ENCODE peak calls at places on chromosomes 6 and 20, in nine cellular contexts. One of them, this sample, is unnamed.

GRCh38 chr20:43766395-43766794 is 39.6 kb upstream of the GTSF1L start:
- DNase-seq in GM20000: no peak
- DNase-seq in HFF-Myc: no peak
- DNase-seq in right atrium auricular region: no peak
- DNase-seq in AG10803: no peak
- DNase-seq in fibroblast of lung: no peak
- DNase-seq in tibial nerve: no peak
- DNase-seq in mesothelial cell of epicardium: no peak
- DNase-seq in foreskin keratinocyte: no peak
- DNase-seq in this sample: no peak

GRCh38 chr20:37313546-37314091 is 24.2 kb downstream of the MANBAL start:
- DNase-seq in fibroblast of lung: no peak
- DNase-seq in tibial nerve: no peak
- DNase-seq in mesothelial cell of epicardium: no peak
- DNase-seq in foreskin keratinocyte: no peak
- DNase-seq in GM20000: no peak
- DNase-seq in HFF-Myc: no peak
- DNase-seq in AG10803: no peak
- DNase-seq in right atrium auricular region: no peak
- DNase-seq in this sample: no peak

GRCh38 chr20:49690899-49691620 is 22.6 kb downstream of the B4GALT5 start:
- DNase-seq in AG10803: no peak
- DNase-seq in foreskin keratinocyte: no peak
- DNase-seq in right atrium auricular region: no peak
- DNase-seq in tibial nerve: no peak
- DNase-seq in mesothelial cell of epicardium: no peak
- DNase-seq in GM20000: no peak
- DNase-seq in HFF-Myc: no peak
- DNase-seq in fibroblast of lung: peak; percentile 59
- DNase-seq in this sample: no peak

GRCh38 chr6:25006565-25007001 is 70.8 kb upstream of the RIPOR2 start:
- DNase-seq in HFF-Myc: no peak
- DNase-seq in tibial nerve: no peak
- DNase-seq in foreskin keratinocyte: no peak
- DNase-seq in mesothelial cell of epicardium: no peak
- DNase-seq in fibroblast of lung: peak; percentile 56
- DNase-seq in GM20000: no peak
- DNase-seq in AG10803: peak; percentile 74
- DNase-seq in right atrium auricular region: peak; percentile 71
- DNase-seq in this sample: peak; percentile 88

GRCh38 chr20:2179233-2179580 is 77.6 kb downstream of the STK35 start:
- DNase-seq in GM20000: no peak
- DNase-seq in fibroblast of lung: no peak
- DNase-seq in AG10803: no peak
- DNase-seq in mesothelial cell of epicardium: no peak
- DNase-seq in HFF-Myc: no peak
- DNase-seq in tibial nerve: no peak
- DNase-seq in foreskin keratinocyte: no peak
- DNase-seq in right atrium auricular region: no peak
- DNase-seq in this sample: no peak

GRCh38 chr6:135922746-135923145 is 71.2 kb downstream of the PDE7B start:
- DNase-seq in mesothelial cell of epicardium: no peak
- DNase-seq in AG10803: peak; percentile 91
- DNase-seq in GM20000: no peak
- DNase-seq in tibial nerve: no peak
- DNase-seq in HFF-Myc: peak; percentile 72
- DNase-seq in right atrium auricular region: no peak
- DNase-seq in foreskin keratinocyte: no peak
- DNase-seq in fibroblast of lung: peak; percentile 66
- DNase-seq in this sample: peak; percentile 53

GRCh38 chr20:17664025-17664638 is 17.9 kb downstream of the RRBP1 start:
- DNase-seq in tibial nerve: peak; percentile 3
- DNase-seq in AG10803: no peak
- DNase-seq in foreskin keratinocyte: no peak
- DNase-seq in fibroblast of lung: no peak
- DNase-seq in HFF-Myc: no peak
- DNase-seq in GM20000: no peak
- DNase-seq in right atrium auricular region: no peak
- DNase-seq in mesothelial cell of epicardium: no peak
- DNase-seq in this sample: no peak

GRCh38 chr6:165178056-165178455 is 131.3 kb downstream of the C6orf118 start:
- DNase-seq in GM20000: no peak
- DNase-seq in AG10803: no peak
- DNase-seq in foreskin keratinocyte: peak; percentile 39
- DNase-seq in mesothelial cell of epicardium: no peak
- DNase-seq in tibial nerve: no peak
- DNase-seq in fibroblast of lung: no peak
- DNase-seq in right atrium auricular region: no peak
- DNase-seq in HFF-Myc: no peak
- DNase-seq in this sample: no peak

DNA sequence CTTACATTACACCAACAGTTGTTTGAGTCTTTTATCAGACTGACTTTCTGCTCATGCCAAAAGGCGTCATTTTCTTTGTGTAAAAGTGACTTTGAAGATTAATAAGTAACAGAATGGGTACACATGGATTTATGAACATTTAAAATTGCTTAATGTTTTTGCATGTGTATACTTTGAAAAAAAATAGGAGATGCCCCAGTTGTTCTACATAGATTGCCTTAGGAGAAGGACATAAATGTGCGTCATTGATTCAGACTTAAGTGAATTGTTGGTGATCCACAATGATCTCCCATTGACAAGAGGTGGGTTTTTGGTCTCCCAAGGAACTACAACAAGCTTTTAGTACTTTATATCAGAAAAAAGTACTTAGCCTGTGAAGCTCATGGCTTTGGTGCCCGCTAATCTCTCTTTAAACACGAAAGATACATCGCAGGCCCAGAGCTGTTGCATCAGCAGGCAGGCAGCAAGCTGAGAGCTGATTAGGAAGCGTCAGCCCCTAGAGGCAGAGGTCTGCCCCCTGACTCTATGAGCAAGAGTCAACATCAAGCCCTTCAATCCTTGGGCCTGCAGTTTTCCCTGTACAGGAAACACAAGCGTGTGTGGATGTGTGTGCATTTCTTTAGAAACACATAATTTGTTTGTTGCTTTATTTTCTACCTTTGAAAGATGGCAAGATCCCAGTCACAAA is 45.9 kb downstream of the SLC22A3 start:
- DNase-seq in AG10803: no peak
- DNase-seq in HFF-Myc: no peak
- DNase-seq in GM20000: no peak
- DNase-seq in foreskin keratinocyte: no peak
- DNase-seq in mesothelial cell of epicardium: no peak
- DNase-seq in tibial nerve: no peak
- DNase-seq in right atrium auricular region: no peak
- DNase-seq in fibroblast of lung: no peak
- DNase-seq in this sample: no peak
- TF ChIP-seq CTCF in AG10803: no peak
- TF ChIP-seq CTCF in HFF-Myc: no peak
- TF ChIP-seq CTCF in GM20000: no peak
- TF ChIP-seq CTCF in foreskin keratinocyte: no peak
- TF ChIP-seq CTCF in mesothelial cell of epicardium: no peak
- TF ChIP-seq CTCF in tibial nerve: no peak
- TF ChIP-seq CTCF in right atrium auricular region: no peak
- TF ChIP-seq CTCF in fibroblast of lung: no peak
- TF ChIP-seq CTCF in this sample: no peak

GRCh38 chr20:9092101-9092500 is 23.2 kb downstream of the PLCB4 start:
- DNase-seq in foreskin keratinocyte: no peak
- DNase-seq in tibial nerve: no peak
- DNase-seq in right atrium auricular region: no peak
- DNase-seq in GM20000: no peak
- DNase-seq in fibroblast of lung: no peak
- DNase-seq in mesothelial cell of epicardium: no peak
- DNase-seq in HFF-Myc: no peak
- DNase-seq in AG10803: no peak
- DNase-seq in this sample: no peak

GRCh38 chr20:9087531-9088217 is 18.8 kb downstream of the PLCB4 start:
- DNase-seq in right atrium auricular region: no peak
- DNase-seq in AG10803: no peak
- DNase-seq in fibroblast of lung: no peak
- DNase-seq in tibial nerve: no peak
- DNase-seq in foreskin keratinocyte: no peak
- DNase-seq in mesothelial cell of epicardium: no peak
- DNase-seq in GM20000: no peak
- DNase-seq in HFF-Myc: no peak
- DNase-seq in this sample: no peak

GRCh38 chr20:9099372-9099771 is 30.5 kb downstream of the PLCB4 start:
- DNase-seq in HFF-Myc: no peak
- DNase-seq in AG10803: no peak
- DNase-seq in GM20000: no peak
- DNase-seq in mesothelial cell of epicardium: no peak
- DNase-seq in foreskin keratinocyte: no peak
- DNase-seq in fibroblast of lung: no peak
- DNase-seq in tibial nerve: no peak
- DNase-seq in right atrium auricular region: no peak
- DNase-seq in this sample: no peak

GRCh38 chr20:9088556-9088955 is 19.7 kb downstream of the PLCB4 start:
- DNase-seq in fibroblast of lung: no peak
- DNase-seq in foreskin keratinocyte: no peak
- DNase-seq in right atrium auricular region: no peak
- DNase-seq in mesothelial cell of epicardium: no peak
- DNase-seq in AG10803: no peak
- DNase-seq in HFF-Myc: no peak
- DNase-seq in GM20000: no peak
- DNase-seq in tibial nerve: no peak
- DNase-seq in this sample: no peak

GRCh38 chr20:9093203-9093962 is 24.5 kb downstream of the PLCB4 start:
- DNase-seq in AG10803: peak; percentile 50
- DNase-seq in GM20000: no peak
- DNase-seq in HFF-Myc: peak; percentile 24
- DNase-seq in fibroblast of lung: peak; percentile 59
- DNase-seq in foreskin keratinocyte: no peak
- DNase-seq in mesothelial cell of epicardium: no peak
- DNase-seq in tibial nerve: no peak
- DNase-seq in right atrium auricular region: no peak
- DNase-seq in this sample: no peak
- TF ChIP-seq CTCF in AG10803: no peak
- TF ChIP-seq CTCF in GM20000: no peak
- TF ChIP-seq CTCF in HFF-Myc: no peak
- TF ChIP-seq CTCF in fibroblast of lung: no peak
- TF ChIP-seq CTCF in foreskin keratinocyte: no peak
- TF ChIP-seq CTCF in mesothelial cell of epicardium: no peak
- TF ChIP-seq CTCF in tibial nerve: no peak
- TF ChIP-seq CTCF in right atrium auricular region: no peak
- TF ChIP-seq CTCF in this sample: no peak

GRCh38 chr20:62631336-62632317 is 10.7 kb upstream of the SLCO4A1 start:
- DNase-seq in tibial nerve: no peak
- DNase-seq in fibroblast of lung: no peak
- DNase-seq in HFF-Myc: no peak
- DNase-seq in AG10803: no peak
- DNase-seq in GM20000: no peak
- DNase-seq in right atrium auricular region: no peak
- DNase-seq in foreskin keratinocyte: no peak
- DNase-seq in mesothelial cell of epicardium: no peak
- DNase-seq in this sample: no peak

GRCh38 chr20:62627901-62628612 is 14.2 kb upstream of the SLCO4A1 start:
- DNase-seq in fibroblast of lung: peak; percentile 55
- DNase-seq in right atrium auricular region: no peak
- DNase-seq in GM20000: peak; percentile 74
- DNase-seq in AG10803: peak; percentile 59
- DNase-seq in HFF-Myc: peak; percentile 52
- DNase-seq in foreskin keratinocyte: no peak
- DNase-seq in tibial nerve: no peak
- DNase-seq in mesothelial cell of epicardium: no peak
- DNase-seq in this sample: no peak

GRCh38 chr20:62628691-62629090 is 13.6 kb upstream of the SLCO4A1 start:
- DNase-seq in HFF-Myc: no peak
- DNase-seq in mesothelial cell of epicardium: no peak
- DNase-seq in fibroblast of lung: no peak
- DNase-seq in foreskin keratinocyte: no peak
- DNase-seq in tibial nerve: no peak
- DNase-seq in GM20000: no peak
- DNase-seq in AG10803: no peak
- DNase-seq in right atrium auricular region: no peak
- DNase-seq in this sample: no peak

GRCh38 chr20:62632575-62632974 is 9.7 kb upstream of the SLCO4A1 start:
- DNase-seq in AG10803: no peak
- DNase-seq in fibroblast of lung: no peak
- DNase-seq in tibial nerve: no peak
- DNase-seq in mesothelial cell of epicardium: no peak
- DNase-seq in HFF-Myc: no peak
- DNase-seq in right atrium auricular region: no peak
- DNase-seq in foreskin keratinocyte: no peak
- DNase-seq in GM20000: no peak
- DNase-seq in this sample: no peak

DNA sequence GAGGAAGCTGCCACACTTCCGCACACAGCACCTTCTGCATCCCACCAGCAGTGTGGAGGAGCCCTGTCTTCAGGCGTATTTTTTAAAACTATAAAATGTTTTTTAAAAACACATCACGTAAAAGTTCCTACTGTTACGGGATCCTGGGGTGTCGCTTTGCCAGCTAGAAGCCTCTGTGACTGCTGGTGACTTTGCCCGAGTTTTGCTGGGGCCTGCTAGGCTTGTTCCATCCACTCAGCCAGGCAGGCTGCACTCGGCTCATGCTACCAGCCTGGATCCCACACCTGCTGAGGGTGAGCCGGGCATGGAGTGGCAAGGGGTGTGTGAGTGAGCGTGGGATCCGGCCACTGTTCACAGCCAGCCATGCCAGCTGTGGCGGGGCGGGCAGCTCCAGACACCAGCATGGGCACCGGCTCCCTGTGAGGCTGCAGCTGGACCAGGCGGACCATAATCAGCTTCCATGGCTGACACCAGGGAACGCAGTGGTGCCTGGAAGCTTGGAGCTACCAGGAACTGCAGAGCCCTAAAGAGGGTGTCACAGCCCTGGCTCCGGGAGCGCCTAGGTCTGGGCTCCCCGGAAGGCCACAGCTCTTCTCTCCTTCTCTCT is 12.3 kb upstream of the SLCO4A1 start:
- DNase-seq in foreskin keratinocyte: no peak
- DNase-seq in fibroblast of lung: no peak
- DNase-seq in tibial nerve: no peak
- DNase-seq in right atrium auricular region: no peak
- DNase-seq in mesothelial cell of epicardium: no peak
- DNase-seq in GM20000: no peak
- DNase-seq in AG10803: no peak
- DNase-seq in HFF-Myc: no peak
- DNase-seq in this sample: no peak
- TF ChIP-seq CTCF in foreskin keratinocyte: no peak
- TF ChIP-seq CTCF in fibroblast of lung: no peak
- TF ChIP-seq CTCF in tibial nerve: no peak
- TF ChIP-seq CTCF in right atrium auricular region: no peak
- TF ChIP-seq CTCF in mesothelial cell of epicardium: no peak
- TF ChIP-seq CTCF in GM20000: no peak
- TF ChIP-seq CTCF in AG10803: no peak
- TF ChIP-seq CTCF in HFF-Myc: no peak
- TF ChIP-seq CTCF in this sample: no peak

GRCh38 chr6:157021267-157022021 is 244.3 kb downstream of the ARID1B start:
- DNase-seq in foreskin keratinocyte: peak; percentile 71
- DNase-seq in AG10803: peak; percentile 85
- DNase-seq in GM20000: peak; percentile 92
- DNase-seq in mesothelial cell of epicardium: peak; percentile 76
- DNase-seq in HFF-Myc: peak; percentile 56
- DNase-seq in fibroblast of lung: peak; percentile 90
- DNase-seq in right atrium auricular region: peak; percentile 90
- DNase-seq in tibial nerve: peak; percentile 82
- DNase-seq in this sample: peak; percentile 85

GRCh38 chr6:157017861-157018260 is 240.7 kb downstream of the ARID1B start:
- DNase-seq in fibroblast of lung: no peak
- DNase-seq in foreskin keratinocyte: no peak
- DNase-seq in mesothelial cell of epicardium: no peak
- DNase-seq in AG10803: no peak
- DNase-seq in GM20000: no peak
- DNase-seq in tibial nerve: no peak
- DNase-seq in HFF-Myc: no peak
- DNase-seq in right atrium auricular region: no peak
- DNase-seq in this sample: peak; percentile 50

GRCh38 chr6:157019115-157019628 is 242.0 kb downstream of the ARID1B start:
- DNase-seq in foreskin keratinocyte: no peak
- DNase-seq in HFF-Myc: no peak
- DNase-seq in GM20000: peak; percentile 26
- DNase-seq in fibroblast of lung: no peak
- DNase-seq in AG10803: peak; percentile 22
- DNase-seq in tibial nerve: no peak
- DNase-seq in right atrium auricular region: no peak
- DNase-seq in mesothelial cell of epicardium: no peak
- DNase-seq in this sample: no peak

GRCh38 chr6:157020398-157021266 is 243.5 kb downstream of the ARID1B start:
- DNase-seq in HFF-Myc: peak; percentile 26
- DNase-seq in foreskin keratinocyte: peak; percentile 49
- DNase-seq in AG10803: peak; percentile 63
- DNase-seq in mesothelial cell of epicardium: no peak
- DNase-seq in GM20000: peak; percentile 84
- DNase-seq in tibial nerve: no peak
- DNase-seq in right atrium auricular region: peak; percentile 66
- DNase-seq in fibroblast of lung: peak; percentile 64
- DNase-seq in this sample: peak; percentile 53

GRCh38 chr6:157019733-157020132 is 242.6 kb downstream of the ARID1B start:
- DNase-seq in HFF-Myc: no peak
- DNase-seq in tibial nerve: no peak
- DNase-seq in GM20000: peak; percentile 42
- DNase-seq in foreskin keratinocyte: no peak
- DNase-seq in AG10803: peak; percentile 25
- DNase-seq in right atrium auricular region: no peak
- DNase-seq in mesothelial cell of epicardium: no peak
- DNase-seq in fibroblast of lung: peak; percentile 56
- DNase-seq in this sample: no peak
- TF ChIP-seq CTCF in HFF-Myc: no peak
- TF ChIP-seq CTCF in tibial nerve: no peak
- TF ChIP-seq CTCF in GM20000: no peak
- TF ChIP-seq CTCF in foreskin keratinocyte: peak; percentile 22
- TF ChIP-seq CTCF in AG10803: peak; percentile 19
- TF ChIP-seq CTCF in right atrium auricular region: no peak
- TF ChIP-seq CTCF in mesothelial cell of epicardium: no peak
- TF ChIP-seq CTCF in fibroblast of lung: peak; percentile 19
- TF ChIP-seq CTCF in this sample: no peak